ENCODE peak calls at places on chromosome 18, in four cellular contexts. U, J, L and A are unnamed samples.

GRCh38 chr18:670456-670996 is 13.1 kb downstream of the TYMS start:
- DNase-seq in J (no peak), U (no peak), L (no peak), A (no peak)

GRCh38 chr18:31931886-31932240 is 11.1 kb downstream of the TRAPPC8 start:
- DNase-seq in J (peak), L (no peak), U (no peak), A (no peak)

GRCh38 chr18:73824684-73825083 is 322.9 kb downstream of the FBXO15 start:
- DNase-seq in U (no peak), J (peak), L (no peak), A (no peak)

GRCh38 chr18:41761329-41762028 is 193.6 kb upstream of the PIK3C3 start:
- DNase-seq in U (no peak), J (peak), L (no peak), A (no peak)

GRCh38 chr18:61922435-61922834 is 29.6 kb upstream of the RNF152 start:
- DNase-seq in U (no peak), J (peak), L (no peak), A (no peak)

GRCh38 chr18:79434611-79435010 is 38.9 kb downstream of the NFATC1 start:
- DNase-seq in U (no peak), L (no peak), J (no peak), A (no peak)

GRCh38 chr18:23900979-23901378 is 113.6 kb upstream of the TTC39C start:
- DNase-seq in J (peak), U (peak), L (no peak), A (peak)

GRCh38 chr18:59846814-59847490 is 52.8 kb upstream of the PMAIP1 start:
- DNase-seq in U (no peak), L (no peak), J (peak), A (peak)

GRCh38 chr18:48749768-48750167 is 201.0 kb downstream of the SMAD7 start:
- DNase-seq in U (peak), J (peak), L (no peak), A (no peak)

GRCh38 chr18:77140439-77141109 is 8.0 kb upstream of the MBP start:
- DNase-seq in J (no peak), U (no peak), L (no peak), A (no peak)

GRCh38 chr18:41501848-41502247 is 453.2 kb upstream of the PIK3C3 start:
- DNase-seq in L (no peak), J (no peak), U (no peak), A (no peak)

GRCh38 chr18:59517446-59518171 is 158.5 kb upstream of the LMAN1 start:
- DNase-seq in J (peak), L (no peak), U (peak), A (peak)

GRCh38 chr18:22985250-22985649 is 52.1 kb downstream of the RBBP8 start:
- DNase-seq in U (no peak), L (no peak), J (no peak), A (no peak)

GRCh38 chr18:23020555-23021294 is 87.6 kb downstream of the RBBP8 start:
- DNase-seq in J (no peak), U (no peak), L (no peak), A (no peak)

GRCh38 chr18:80109676-80110078 is 615 bp downstream of the ADNP2 start:
- DNase-seq in J (peak), L (no peak), U (peak), A (peak)

GRCh38 chr18:70288851-70289328 is at the start of gene SOCS6:
- DNase-seq in J (peak), U (peak), L (no peak), A (peak)